ENCODE peak calls at places on chromosome 18, in six cellular contexts. T, X, B, A, N and Z are unnamed samples.

GRCh38 chr18:49016648-49017539 is 66.1 kb upstream of the SMAD7 start:
- DNase-seq in T (no peak), X (no peak), B (peak), A (peak), N (no peak), Z (peak)

GRCh38 chr18:31555971-31556747 is 35.5 kb upstream of the TTR start:
- DNase-seq in T (peak), X (peak), B (peak), A (peak), N (peak), Z (peak)

GRCh38 chr18:61201516-61201915 is 131.7 kb upstream of the CDH20 start:
- DNase-seq in T (no peak), X (no peak), B (no peak), A (no peak), N (no peak), Z (no peak)

GRCh38 chr18:23722646-23723045 is 33.4 kb downstream of the LAMA3 start:
- DNase-seq in T (no peak), X (no peak), B (no peak), A (peak), N (no peak), Z (peak)

GRCh38 chr18:10381516-10381915 is 72.9 kb upstream of the APCDD1 start:
- DNase-seq in T (no peak), X (no peak), B (no peak), A (no peak), N (no peak), Z (no peak)

GRCh38 chr18:58895385-58895784 is 30.7 kb downstream of the ZNF532 start:
- DNase-seq in T (no peak), X (no peak), B (no peak), A (no peak), N (no peak), Z (no peak)

GRCh38 chr18:56903686-56904085 is 243.2 kb upstream of the BOD1L2 start:
- DNase-seq in T (no peak), X (no peak), B (no peak), A (no peak), N (no peak), Z (no peak)

GRCh38 chr18:7177131-7177744 is 53.7 kb upstream of the LRRC30 start:
- DNase-seq in T (no peak), X (peak), B (peak), A (peak), N (peak), Z (peak)

GRCh38 chr18:45481846-45482245 is 133.4 kb upstream of the SLC14A2 start:
- DNase-seq in T (no peak), X (no peak), B (no peak), A (no peak), N (no peak), Z (no peak)

GRCh38 chr18:75405341-75405740 is 22.2 kb downstream of the SMIM21 start:
- DNase-seq in T (no peak), X (no peak), B (peak), A (peak), N (no peak), Z (no peak)

GRCh38 chr18:29841631-29842030 is 1200.9 kb downstream of the DSC3 start:
- DNase-seq in T (no peak), X (no peak), B (no peak), A (no peak), N (no peak), Z (no peak)

GRCh38 chr18:43932140-43932539 is 654.9 kb upstream of the SYT4 start:
- DNase-seq in T (no peak), X (no peak), B (peak), A (no peak), N (no peak), Z (no peak)

GRCh38 chr18:73683618-73684238 is 463.9 kb downstream of the FBXO15 start:
- DNase-seq in T (no peak), X (no peak), B (no peak), A (peak), N (no peak), Z (no peak)

GRCh38 chr18:33536904-33537303 is 41.1 kb upstream of the ASXL3 start:
- DNase-seq in T (no peak), X (no peak), B (no peak), A (no peak), N (no peak), Z (no peak)

GRCh38 chr18:13221821-13222220 is 3.3 kb downstream of the LDLRAD4 start:
- DNase-seq in T (no peak), X (no peak), B (no peak), A (peak), N (no peak), Z (no peak)

GRCh38 chr18:34315953-34316352 is 91.2 kb upstream of the NOL4 start:
- DNase-seq in T (no peak), X (no peak), B (no peak), A (no peak), N (no peak), Z (no peak)

GRCh38 chr18:34591920-34592444 is 118.1 kb upstream of the DTNA start:
- DNase-seq in T (no peak), X (no peak), B (no peak), A (no peak), N (no peak), Z (no peak)

GRCh38 chr18:27778441-27778840 is 398.5 kb downstream of the CDH2 start:
- DNase-seq in T (no peak), X (no peak), B (peak), A (peak), N (peak), Z (peak)

GRCh38 chr18:22739243-22739642 is 193.9 kb upstream of the RBBP8 start:
- DNase-seq in T (no peak), X (no peak), B (no peak), A (no peak), N (no peak), Z (no peak)

GRCh38 chr18:31506024-31506742 is 8.2 kb downstream of the DSG2 start:
- DNase-seq in T (no peak), X (no peak), B (peak), A (peak), N (no peak), Z (peak)

GRCh38 chr18:74546751-74547530 is 12.6 kb downstream of the CNDP1 start:
- DNase-seq in T (no peak), X (no peak), B (peak), A (no peak), N (peak), Z (peak)

GRCh38 chr18:36511791-36512352 is 214.4 kb downstream of the FHOD3 start:
- DNase-seq in T (no peak), X (no peak), B (no peak), A (peak), N (no peak), Z (peak)